ENCODE peak calls at places on chromosomes 7 and 10, in seven cellular contexts. One of them, this sample, is unnamed.

GRCh38 chr7:117364204-117364755 is 41.4 kb upstream of the WNT2 start:
- DNase-seq in A172: no peak
- DNase-seq in GM13976: no peak
- DNase-seq in fibroblast of the aortic adventitia: no peak
- DNase-seq in CD8-positive, alpha-beta T cell: no peak
- DNase-seq in amniotic stem cell: no peak
- DNase-seq in NCI-H1694: no peak
- DNase-seq in this sample: no peak

GRCh38 chr10:43255644-43256431 is 11.0 kb downstream of the RASGEF1A start:
- DNase-seq in A172: peak
- DNase-seq in GM13976: peak
- DNase-seq in fibroblast of the aortic adventitia: peak
- DNase-seq in CD8-positive, alpha-beta T cell: no peak
- DNase-seq in amniotic stem cell: no peak
- DNase-seq in NCI-H1694: peak
- DNase-seq in this sample: peak

GRCh38 chr10:24952146-24952700 is at the start of gene PRTFDC1:
- DNase-seq in A172: no peak
- DNase-seq in GM13976: peak
- DNase-seq in fibroblast of the aortic adventitia: peak
- DNase-seq in CD8-positive, alpha-beta T cell: peak
- DNase-seq in amniotic stem cell: no peak
- DNase-seq in NCI-H1694: no peak
- DNase-seq in this sample: peak

GRCh38 chr10:97673736-97674525 is 13.1 kb downstream of the AVPI1 start:
- DNase-seq in A172: peak
- DNase-seq in GM13976: no peak
- DNase-seq in fibroblast of the aortic adventitia: peak
- DNase-seq in CD8-positive, alpha-beta T cell: no peak
- DNase-seq in amniotic stem cell: no peak
- DNase-seq in NCI-H1694: no peak
- DNase-seq in this sample: no peak

GRCh38 chr10:119029613-119030420 is at the start of gene NANOS1:
- DNase-seq in A172: no peak
- DNase-seq in GM13976: no peak
- DNase-seq in fibroblast of the aortic adventitia: no peak
- DNase-seq in CD8-positive, alpha-beta T cell: no peak
- DNase-seq in amniotic stem cell: no peak
- DNase-seq in NCI-H1694: no peak
- DNase-seq in this sample: peak

GRCh38 chr7:13770305-13770704 is 219.2 kb downstream of the ETV1 start:
- DNase-seq in A172: no peak
- DNase-seq in GM13976: no peak
- DNase-seq in fibroblast of the aortic adventitia: peak
- DNase-seq in CD8-positive, alpha-beta T cell: no peak
- DNase-seq in amniotic stem cell: no peak
- DNase-seq in NCI-H1694: no peak
- DNase-seq in this sample: no peak

GRCh38 chr7:143244321-143244720 is 18.9 kb upstream of the GSTK1 start:
- DNase-seq in A172: no peak
- DNase-seq in GM13976: no peak
- DNase-seq in fibroblast of the aortic adventitia: no peak
- DNase-seq in CD8-positive, alpha-beta T cell: no peak
- DNase-seq in amniotic stem cell: no peak
- DNase-seq in NCI-H1694: no peak
- DNase-seq in this sample: no peak

GRCh38 chr10:71735709-71736569 is 16.4 kb upstream of the C10orf105 start:
- DNase-seq in A172: no peak
- DNase-seq in GM13976: no peak
- DNase-seq in fibroblast of the aortic adventitia: no peak
- DNase-seq in CD8-positive, alpha-beta T cell: peak
- DNase-seq in amniotic stem cell: no peak
- DNase-seq in NCI-H1694: no peak
- DNase-seq in this sample: no peak

GRCh38 chr10:8800426-8800825 is 745.9 kb downstream of the GATA3 start:
- DNase-seq in A172: no peak
- DNase-seq in GM13976: no peak
- DNase-seq in fibroblast of the aortic adventitia: no peak
- DNase-seq in CD8-positive, alpha-beta T cell: no peak
- DNase-seq in amniotic stem cell: no peak
- DNase-seq in NCI-H1694: no peak
- DNase-seq in this sample: no peak

GRCh38 chr7:158357898-158358821 is 229.5 kb downstream of the PTPRN2 start:
- DNase-seq in A172: no peak
- DNase-seq in GM13976: no peak
- DNase-seq in fibroblast of the aortic adventitia: no peak
- DNase-seq in CD8-positive, alpha-beta T cell: no peak
- DNase-seq in amniotic stem cell: no peak
- DNase-seq in NCI-H1694: no peak
- DNase-seq in this sample: no peak

GRCh38 chr7:37899712-37900247 is 16.8 kb downstream of the SFRP4 start:
- DNase-seq in A172: no peak
- DNase-seq in GM13976: no peak
- DNase-seq in fibroblast of the aortic adventitia: no peak
- DNase-seq in CD8-positive, alpha-beta T cell: no peak
- DNase-seq in amniotic stem cell: no peak
- DNase-seq in NCI-H1694: no peak
- DNase-seq in this sample: no peak

GRCh38 chr7:81626008-81626407 is 143.8 kb downstream of the HGF start:
- DNase-seq in A172: no peak
- DNase-seq in GM13976: no peak
- DNase-seq in fibroblast of the aortic adventitia: peak
- DNase-seq in CD8-positive, alpha-beta T cell: no peak
- DNase-seq in amniotic stem cell: no peak
- DNase-seq in NCI-H1694: no peak
- DNase-seq in this sample: no peak

GRCh38 chr7:11786186-11786585 is 45.8 kb downstream of the THSD7A start:
- DNase-seq in A172: peak
- DNase-seq in GM13976: no peak
- DNase-seq in fibroblast of the aortic adventitia: peak
- DNase-seq in CD8-positive, alpha-beta T cell: no peak
- DNase-seq in amniotic stem cell: no peak
- DNase-seq in NCI-H1694: no peak
- DNase-seq in this sample: no peak

GRCh38 chr10:132155723-132156381 is 30.9 kb upstream of the DPYSL4 start:
- DNase-seq in A172: no peak
- DNase-seq in GM13976: no peak
- DNase-seq in fibroblast of the aortic adventitia: no peak
- DNase-seq in CD8-positive, alpha-beta T cell: no peak
- DNase-seq in amniotic stem cell: no peak
- DNase-seq in NCI-H1694: no peak
- DNase-seq in this sample: no peak

GRCh38 chr10:64191304-64191703 is 670.1 kb downstream of the REEP3 start:
- DNase-seq in A172: no peak
- DNase-seq in GM13976: no peak
- DNase-seq in fibroblast of the aortic adventitia: no peak
- DNase-seq in CD8-positive, alpha-beta T cell: no peak
- DNase-seq in amniotic stem cell: no peak
- DNase-seq in NCI-H1694: no peak
- DNase-seq in this sample: no peak

GRCh38 chr7:589781-590575 is 70.3 kb upstream of the PDGFA start:
- DNase-seq in A172: no peak
- DNase-seq in GM13976: no peak
- DNase-seq in fibroblast of the aortic adventitia: no peak
- DNase-seq in CD8-positive, alpha-beta T cell: no peak
- DNase-seq in amniotic stem cell: no peak
- DNase-seq in NCI-H1694: no peak
- DNase-seq in this sample: no peak

GRCh38 chr10:49282879-49283321 is 16.1 kb upstream of the C10orf71 start:
- DNase-seq in A172: no peak
- DNase-seq in GM13976: no peak
- DNase-seq in fibroblast of the aortic adventitia: no peak
- DNase-seq in CD8-positive, alpha-beta T cell: no peak
- DNase-seq in amniotic stem cell: no peak
- DNase-seq in NCI-H1694: no peak
- DNase-seq in this sample: no peak

GRCh38 chr7:154903083-154903731 is 99.7 kb downstream of the PAXIP1 start:
- DNase-seq in A172: no peak
- DNase-seq in GM13976: no peak
- DNase-seq in fibroblast of the aortic adventitia: no peak
- DNase-seq in CD8-positive, alpha-beta T cell: no peak
- DNase-seq in amniotic stem cell: no peak
- DNase-seq in NCI-H1694: no peak
- DNase-seq in this sample: no peak

GRCh38 chr7:55558962-55559920 is 13.1 kb downstream of the VOPP1 start:
- DNase-seq in A172: no peak
- DNase-seq in GM13976: no peak
- DNase-seq in fibroblast of the aortic adventitia: no peak
- DNase-seq in CD8-positive, alpha-beta T cell: no peak
- DNase-seq in amniotic stem cell: no peak
- DNase-seq in NCI-H1694: no peak
- DNase-seq in this sample: no peak

This sample was measured in endothelial cell.